ENCODE peak calls at places on chromosomes 5 and 9, in six cellular contexts. One of them, this sample, is unnamed.

GRCh38 chr9:26947736-26948135 is 694 bp upstream of the PLAA start:
- DNase-seq in Karpas-422: no peak
- DNase-seq in HS-5: no peak
- DNase-seq in activated CD4-positive, alpha-beta T cell treated with anti-CD3 and anti-CD28 coated beads, Interleukin-2, amount 10 ng/mL, durations not matched to agents 7 days and 5 days: no peak
- DNase-seq in DMS 273 treated with DMSO at 0.1 percent for 48 hours: no peak
- DNase-seq in lower leg skin: no peak
- DNase-seq in this sample: no peak

GRCh38 chr9:37421914-37422288 is 595 bp upstream of the GRHPR start:
- DNase-seq in HS-5: no peak
- DNase-seq in activated CD4-positive, alpha-beta T cell treated with anti-CD3 and anti-CD28 coated beads, Interleukin-2, amount 10 ng/mL, durations not matched to agents 7 days and 5 days: no peak
- DNase-seq in lower leg skin: no peak
- DNase-seq in DMS 273 treated with DMSO at 0.1 percent for 48 hours: no peak
- DNase-seq in Karpas-422: no peak
- DNase-seq in this sample: no peak

GRCh38 chr9:69204869-69205268 is 30.8 kb downstream of the TJP2 start:
- DNase-seq in activated CD4-positive, alpha-beta T cell treated with anti-CD3 and anti-CD28 coated beads, Interleukin-2, amount 10 ng/mL, durations not matched to agents 7 days and 5 days: no peak
- DNase-seq in HS-5: peak; percentile 14
- DNase-seq in DMS 273 treated with DMSO at 0.1 percent for 48 hours: no peak
- DNase-seq in lower leg skin: no peak
- DNase-seq in Karpas-422: no peak
- DNase-seq in this sample: peak; percentile 59

GRCh38 chr5:113034182-113034773 is 57.7 kb downstream of the DCP2 start:
- DNase-seq in activated CD4-positive, alpha-beta T cell treated with anti-CD3 and anti-CD28 coated beads, Interleukin-2, amount 10 ng/mL, durations not matched to agents 7 days and 5 days: no peak
- DNase-seq in HS-5: peak; percentile 86
- DNase-seq in DMS 273 treated with DMSO at 0.1 percent for 48 hours: no peak
- DNase-seq in lower leg skin: no peak
- DNase-seq in Karpas-422: no peak
- DNase-seq in this sample: peak; percentile 91

GRCh38 chr9:35832814-35833213 is 3.8 kb downstream of the TMEM8B start:
- DNase-seq in HS-5: no peak
- DNase-seq in lower leg skin: no peak
- DNase-seq in activated CD4-positive, alpha-beta T cell treated with anti-CD3 and anti-CD28 coated beads, Interleukin-2, amount 10 ng/mL, durations not matched to agents 7 days and 5 days: no peak
- DNase-seq in DMS 273 treated with DMSO at 0.1 percent for 48 hours: no peak
- DNase-seq in Karpas-422: no peak
- DNase-seq in this sample: no peak

GRCh38 chr9:34417734-34418133 is 40.6 kb downstream of the FAM219A start:
- DNase-seq in Karpas-422: no peak
- DNase-seq in activated CD4-positive, alpha-beta T cell treated with anti-CD3 and anti-CD28 coated beads, Interleukin-2, amount 10 ng/mL, durations not matched to agents 7 days and 5 days: no peak
- DNase-seq in DMS 273 treated with DMSO at 0.1 percent for 48 hours: no peak
- DNase-seq in lower leg skin: no peak
- DNase-seq in HS-5: no peak
- DNase-seq in this sample: no peak

GRCh38 chr5:66697796-66698564 is 101.8 kb downstream of the MAST4 start:
- DNase-seq in activated CD4-positive, alpha-beta T cell treated with anti-CD3 and anti-CD28 coated beads, Interleukin-2, amount 10 ng/mL, durations not matched to agents 7 days and 5 days: no peak
- DNase-seq in DMS 273 treated with DMSO at 0.1 percent for 48 hours: no peak
- DNase-seq in lower leg skin: no peak
- DNase-seq in HS-5: no peak
- DNase-seq in Karpas-422: no peak
- DNase-seq in this sample: no peak

GRCh38 chr5:167245871-167246270 is 1045.6 kb upstream of the WWC1 start:
- DNase-seq in DMS 273 treated with DMSO at 0.1 percent for 48 hours: no peak
- DNase-seq in Karpas-422: no peak
- DNase-seq in HS-5: no peak
- DNase-seq in activated CD4-positive, alpha-beta T cell treated with anti-CD3 and anti-CD28 coated beads, Interleukin-2, amount 10 ng/mL, durations not matched to agents 7 days and 5 days: no peak
- DNase-seq in lower leg skin: no peak
- DNase-seq in this sample: no peak

GRCh38 chr9:136901516-136902258 is 15.4 kb downstream of the TRAF2 start:
- DNase-seq in DMS 273 treated with DMSO at 0.1 percent for 48 hours: no peak
- DNase-seq in activated CD4-positive, alpha-beta T cell treated with anti-CD3 and anti-CD28 coated beads, Interleukin-2, amount 10 ng/mL, durations not matched to agents 7 days and 5 days: peak; percentile 79
- DNase-seq in lower leg skin: peak; percentile 88
- DNase-seq in HS-5: peak; percentile 53
- DNase-seq in Karpas-422: no peak
- DNase-seq in this sample: peak; percentile 65

GRCh38 chr9:118422513-118422912 is 718.3 kb downstream of the TLR4 start:
- DNase-seq in DMS 273 treated with DMSO at 0.1 percent for 48 hours: no peak
- DNase-seq in Karpas-422: no peak
- DNase-seq in lower leg skin: no peak
- DNase-seq in activated CD4-positive, alpha-beta T cell treated with anti-CD3 and anti-CD28 coated beads, Interleukin-2, amount 10 ng/mL, durations not matched to agents 7 days and 5 days: no peak
- DNase-seq in HS-5: no peak
- DNase-seq in this sample: no peak

GRCh38 chr9:4804531-4805016 is 11.8 kb downstream of the RCL1 start:
- DNase-seq in activated CD4-positive, alpha-beta T cell treated with anti-CD3 and anti-CD28 coated beads, Interleukin-2, amount 10 ng/mL, durations not matched to agents 7 days and 5 days: no peak
- DNase-seq in lower leg skin: no peak
- DNase-seq in Karpas-422: no peak
- DNase-seq in HS-5: no peak
- DNase-seq in DMS 273 treated with DMSO at 0.1 percent for 48 hours: no peak
- DNase-seq in this sample: no peak

GRCh38 chr9:69645488-69645887 is 26.7 kb downstream of the APBA1 start:
- DNase-seq in DMS 273 treated with DMSO at 0.1 percent for 48 hours: no peak
- DNase-seq in HS-5: no peak
- DNase-seq in lower leg skin: peak; percentile 86
- DNase-seq in Karpas-422: no peak
- DNase-seq in activated CD4-positive, alpha-beta T cell treated with anti-CD3 and anti-CD28 coated beads, Interleukin-2, amount 10 ng/mL, durations not matched to agents 7 days and 5 days: no peak
- DNase-seq in this sample: no peak

GRCh38 chr5:106691701-106692100 is 979.0 kb downstream of the EFNA5 start:
- DNase-seq in HS-5: no peak
- DNase-seq in Karpas-422: no peak
- DNase-seq in DMS 273 treated with DMSO at 0.1 percent for 48 hours: no peak
- DNase-seq in lower leg skin: no peak
- DNase-seq in activated CD4-positive, alpha-beta T cell treated with anti-CD3 and anti-CD28 coated beads, Interleukin-2, amount 10 ng/mL, durations not matched to agents 7 days and 5 days: no peak
- DNase-seq in this sample: no peak

This sample was measured in GM03348.